ENCODE peak calls at places on chromosomes 7 and 10, in nine cellular contexts. S is suprapubic skin, U is stomach, E is A549, A is tibial nerve, W is transverse colon, M is sigmoid colon, Q is H1, N is ovary. B is an unnamed sample. For H3K4me1, the result is how much of the 10 kb centered on the place peaks cover.

GRCh38 chr10:35386594-35387174 is 50.4 kb downstream of the CCNY start:
- DNase-seq in N (no peak), Q (no peak), M (no peak), E (no peak), S (no peak), U (peak), W (no peak), A (no peak), B (no peak)

GRCh38 chr10:126551197-126551596 is 119.3 kb downstream of the C10orf90 start:
- DNase-seq in U (no peak), S (no peak), E (no peak), A (no peak), M (no peak), W (no peak), N (no peak), Q (no peak), B (peak)

GRCh38 chr10:14084875-14085274 is 245.8 kb downstream of the FRMD4A start:
- DNase-seq in N (no peak), E (no peak), Q (no peak), M (no peak), W (no peak), U (no peak), S (no peak), A (no peak), B (no peak)

GRCh38 chr7:98209166-98209920 is 1.9 kb upstream of the BHLHA15 start:
- DNase-seq in S (no peak), Q (no peak), A (no peak), M (no peak), W (peak), N (no peak), U (no peak), E (no peak), B (no peak)

GRCh38 chr10:92366412-92367021 is 75.5 kb downstream of the MARCHF5 start:
- DNase-seq in S (no peak), N (no peak), U (no peak), A (no peak), Q (no peak), E (no peak), M (no peak), W (no peak), B (no peak)

GRCh38 chr7:155306677-155307470 is 9.2 kb downstream of the INSIG1 start:
- DNase-seq in E (no peak), N (no peak), W (no peak), A (no peak), Q (no peak), U (peak), M (no peak), S (no peak), B (no peak)

GRCh38 chr10:46311501-46311951 is 24.7 kb downstream of the ANTXRL start:
- DNase-seq in W (peak), Q (no peak), N (no peak), U (peak), S (no peak), E (no peak), M (peak), A (no peak), B (no peak)

GRCh38 chr10:78981970-78982281 is 86.8 kb upstream of the ZMIZ1 start:
- DNase-seq in S (no peak), W (no peak), Q (no peak), M (no peak), U (no peak), N (no peak), E (no peak), A (no peak), B (no peak)

GRCh38 chr7:156566812-156567549 is 73.6 kb upstream of the RNF32 start:
- DNase-seq in Q (no peak), S (no peak), U (no peak), E (no peak), W (peak), A (no peak), M (no peak), N (no peak), B (no peak)

GRCh38 chr7:20270867-20271266 is 53.7 kb upstream of the MACC1 start:
- DNase-seq in W (no peak), Q (no peak), S (no peak), N (no peak), M (no peak), E (no peak), U (no peak), A (no peak), B (no peak)

GRCh38 chr7:87934699-87935372 is 785 bp downstream of the ADAM22 start:
- DNase-seq in U (no peak), A (no peak), S (no peak), N (peak), M (no peak), W (peak), E (no peak), Q (peak), B (no peak)

GRCh38 chr10:42422911-42423310 is 215.5 kb downstream of the ZNF33B start:
- DNase-seq in U (no peak), N (no peak), A (no peak), Q (no peak), E (no peak), W (no peak), S (no peak), M (no peak), B (no peak)

GRCh38 chr10:111072232-111072631 is 4.6 kb upstream of the ADRA2A start:
- DNase-seq in U (no peak), W (no peak), E (no peak), Q (no peak), A (no peak), N (no peak), S (no peak), M (no peak), B (no peak)

GRCh38 chr10:3755440-3756359 is 29.3 kb downstream of the KLF6 start:
- DNase-seq in W (no peak), N (no peak), M (no peak), U (no peak), S (no peak), Q (no peak), A (peak), E (no peak), B (no peak)

GRCh38 chr10:80289451-80290287 is at the start of gene MAT1A:
- DNase-seq in U (no peak), M (no peak), E (no peak), Q (no peak), A (no peak), W (peak), S (no peak), N (no peak), B (no peak)

GRCh38 chr10:128463991-128464755 is 337.9 kb upstream of the MKI67 start:
- DNase-seq in U (peak), M (peak), A (peak), E (no peak), S (peak), N (no peak), W (peak), Q (no peak), B (peak)

GRCh38 chr10:71512213-71512745 is 115.6 kb downstream of the CDH23 start:
- DNase-seq in S (no peak), A (no peak), W (no peak), E (no peak), U (no peak), N (no peak), M (no peak), Q (no peak), B (no peak)

GRCh38 chr7:127447326-127447945 is 54.9 kb upstream of the ZNF800 start:
- DNase-seq in N (no peak), U (no peak), M (no peak), S (no peak), E (no peak), Q (peak), W (peak), A (no peak), B (no peak)

GRCh38 chr10:5656737-5657579 is 9.4 kb downstream of the ASB13 start:
- DNase-seq in Q (no peak), N (no peak), W (no peak), M (no peak), E (no peak), U (no peak), S (no peak), A (no peak), B (no peak)

GRCh38 chr10:63375458-63375857 is 90.3 kb downstream of the JMJD1C start:
- DNase-seq in S (no peak), M (no peak), W (no peak), Q (no peak), U (no peak), E (no peak), N (no peak), A (no peak), B (no peak)

GRCh38 chr10:96212911-96213310 is 58.5 kb downstream of the BLNK start:
- DNase-seq in S (no peak), W (no peak), N (no peak), A (no peak), U (no peak), M (no peak), Q (no peak), E (no peak), B (no peak)

GRCh38 chr10:116899626-116900025 is 50.3 kb downstream of the ENO4 start:
- DNase-seq in E (no peak), W (no peak), U (no peak), A (no peak), M (no peak), Q (no peak), N (no peak), S (no peak), B (no peak)

GRCh38 chr10:126391162-126391880 is 3.0 kb upstream of the ADAM12 start:
- DNase-seq in Q (no peak), A (no peak), E (no peak), S (no peak), U (no peak), M (peak), N (no peak), W (no peak), B (peak)

GRCh38 chr7:112566392-112567324 is 85.9 kb downstream of the LSMEM1 start:
- DNase-seq in Q (no peak), N (no peak), A (no peak), E (no peak), W (peak), M (no peak), U (no peak), S (no peak), B (no peak)

DNA sequence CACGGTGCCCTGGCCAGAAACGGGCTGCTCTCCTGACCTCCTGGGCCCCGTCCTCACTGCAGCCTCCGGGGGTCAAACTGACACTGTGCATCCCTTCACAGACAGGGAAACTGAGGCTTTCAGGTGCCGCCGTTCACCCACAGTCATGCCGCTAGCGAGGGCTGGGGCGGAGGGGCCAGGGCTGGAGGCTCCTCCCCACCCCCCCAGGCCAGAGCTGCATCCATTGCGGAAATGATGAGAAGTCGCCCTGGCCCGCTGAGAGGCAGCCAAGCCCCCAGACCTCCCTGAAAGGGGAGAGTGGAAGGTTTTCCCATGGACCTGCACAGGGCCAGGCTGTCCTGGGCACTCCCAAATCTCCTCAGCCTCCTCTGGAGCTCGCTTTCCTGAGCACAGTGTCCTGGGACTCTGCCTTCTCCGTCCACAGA is 16.5 kb upstream of the INPP5A start:
- DNase-seq in Q (no peak), W (peak), A (no peak), N (peak), U (no peak), M (peak), S (peak), E (no peak), B (no peak)
- TF ChIP-seq EP300 in Q (no peak), W (no peak), A (no peak), N (no peak), U (no peak), M (no peak), S (no peak), E (no peak), B (no peak)

DNA sequence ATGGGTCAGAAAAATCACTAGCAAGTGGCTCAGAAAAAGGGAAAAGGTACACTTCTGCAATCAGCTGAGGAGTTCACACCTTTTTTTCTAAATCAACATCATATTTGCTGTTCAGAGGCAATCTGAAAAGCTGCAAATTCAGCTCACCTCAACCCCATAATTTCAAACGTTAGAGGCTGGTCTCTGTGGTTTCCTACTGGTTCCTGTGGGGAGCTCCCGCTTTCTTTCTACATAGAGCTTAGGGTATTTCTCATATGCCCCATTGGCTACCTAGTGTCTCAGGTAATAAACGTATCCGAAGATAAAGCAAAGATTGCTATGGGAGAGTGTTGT is 5.2 kb upstream of the ZNF22 start:
- DNase-seq in S (no peak), A (no peak), M (no peak), N (no peak), U (no peak), Q (no peak), E (no peak), W (no peak), B (peak)
- H3K4me1 ChIP-seq in S (half or more), A (half or more), M (under half), N (half or more), U (half or more), Q (under half), E (under half), W (under half), B (half or more)

GRCh38 chr7:953547-954327 is 743 bp downstream of the ADAP1 start:
- DNase-seq in W (peak), N (peak), A (no peak), E (peak), U (peak), Q (peak), M (peak), S (peak), B (no peak)

GRCh38 chr7:952548-953441 is 1.7 kb downstream of the ADAP1 start:
- DNase-seq in A (no peak), U (no peak), S (peak), Q (no peak), N (peak), M (peak), W (peak), E (no peak), B (no peak)

GRCh38 chr7:951881-952547 is 2.5 kb downstream of the ADAP1 start:
- DNase-seq in Q (no peak), E (no peak), S (peak), A (no peak), U (no peak), M (peak), W (peak), N (peak), B (no peak)

GRCh38 chr7:956031-956430 is 1.6 kb upstream of the ADAP1 start:
- DNase-seq in Q (no peak), W (peak), S (peak), U (no peak), N (peak), M (peak), E (no peak), A (no peak), B (no peak)

GRCh38 chr7:954330-955238 is at the start of gene ADAP1:
- DNase-seq in S (peak), Q (no peak), M (peak), N (peak), A (no peak), W (peak), U (peak), E (peak), B (no peak)
- TF ChIP-seq EP300 in S (no peak), Q (no peak), M (no peak), N (no peak), A (no peak), W (no peak), U (no peak), E (no peak), B (no peak)

GRCh38 chr10:29514306-29514705 is 120.5 kb downstream of the SVIL start:
- DNase-seq in Q (no peak), S (no peak), M (no peak), W (no peak), U (no peak), E (no peak), N (no peak), A (no peak), B (no peak)
- H3K4me1 ChIP-seq in Q (under half), S (under half), M (under half), W (under half), U (under half), E (under half), N (under half), A (under half), B (half or more)

GRCh38 chr7:30390872-30391646 is 87.5 kb downstream of the NOD1 start:
- DNase-seq in S (no peak), U (no peak), E (no peak), A (no peak), Q (no peak), N (no peak), W (no peak), M (no peak), B (no peak)

GRCh38 chr7:30391806-30392205 is 86.8 kb downstream of the NOD1 start:
- DNase-seq in A (no peak), M (no peak), U (no peak), Q (no peak), W (no peak), S (no peak), N (no peak), E (no peak), B (no peak)

GRCh38 chr7:30395676-30396075 is 82.9 kb downstream of the NOD1 start:
- DNase-seq in M (no peak), S (no peak), U (no peak), N (no peak), E (no peak), Q (no peak), A (no peak), W (no peak), B (no peak)

DNA sequence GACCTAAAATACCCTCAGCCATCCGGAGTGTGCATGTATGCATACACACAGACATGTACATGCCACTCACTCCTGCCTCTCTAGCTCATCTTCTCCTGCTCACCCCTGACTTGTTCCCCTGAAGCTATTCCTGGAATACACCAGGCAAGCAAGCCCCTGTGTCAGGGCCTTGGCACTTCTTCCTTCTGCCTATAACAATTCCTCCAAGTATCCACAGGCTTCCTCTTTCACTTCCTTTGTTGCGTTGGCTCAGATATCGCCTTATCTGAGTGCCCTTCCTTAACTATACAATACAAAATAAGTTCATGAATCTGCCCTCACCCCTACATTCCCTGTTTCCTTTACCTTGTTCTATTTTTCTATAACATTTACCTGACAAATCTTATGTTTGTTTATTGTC is 88.8 kb downstream of the NOD1 start:
- DNase-seq in U (no peak), E (no peak), N (no peak), M (no peak), A (no peak), Q (no peak), S (no peak), W (no peak), B (no peak)
- TF ChIP-seq EP300 in U (no peak), E (no peak), N (no peak), M (no peak), A (no peak), Q (no peak), S (no peak), W (no peak), B (no peak)

DNA sequence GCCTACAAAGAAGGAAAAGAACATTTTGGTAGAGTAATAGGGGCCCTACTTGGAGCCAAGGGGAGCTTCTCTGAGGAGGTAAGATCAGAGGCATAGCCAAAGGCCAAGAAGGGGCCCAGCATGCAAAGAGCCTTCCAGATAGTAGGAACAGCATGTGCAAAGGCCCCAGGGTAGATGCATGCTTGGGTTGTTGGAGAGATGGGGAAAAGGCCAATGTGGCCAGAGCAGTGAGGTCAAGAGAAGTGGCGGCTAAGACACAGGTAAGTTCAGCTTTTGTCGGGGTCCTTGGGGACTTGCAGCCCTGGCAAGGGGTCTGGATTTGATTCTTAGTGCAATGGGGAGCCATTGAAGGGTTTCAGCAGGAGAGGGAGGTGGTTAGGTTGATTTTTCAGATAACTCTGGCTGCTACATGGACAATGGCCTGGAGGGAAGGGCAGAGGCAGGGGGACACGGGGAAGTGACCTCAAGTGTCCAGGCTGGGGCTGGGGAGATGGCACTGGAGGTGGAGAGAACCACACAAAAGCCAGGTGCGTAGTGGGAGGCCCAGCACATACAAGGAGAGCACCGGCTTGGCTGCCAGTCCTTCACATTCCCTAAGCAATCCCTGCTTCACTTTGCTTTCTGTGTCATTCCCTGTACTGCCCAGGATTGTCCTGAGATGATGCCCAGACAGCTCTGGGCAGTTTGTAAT is 16.5 kb downstream of the GRID1 start:
- DNase-seq in A (no peak), M (no peak), U (no peak), S (no peak), W (no peak), Q (no peak), N (no peak), E (no peak), B (no peak)
- H3K4me1 ChIP-seq in A (under half), M (under half), U (under half), S (under half), W (under half), Q (under half), N (under half), E (under half), B (under half)

GRCh38 chr10:30014511-30014910 is 44.9 kb downstream of the JCAD start:
- DNase-seq in N (no peak), E (no peak), U (no peak), A (no peak), M (no peak), S (no peak), Q (no peak), W (no peak), B (no peak)

GRCh38 chr10:30019468-30019867 is 39.9 kb downstream of the JCAD start:
- DNase-seq in Q (no peak), W (no peak), S (no peak), M (no peak), E (no peak), U (no peak), N (no peak), A (no peak), B (no peak)

GRCh38 chr10:30017576-30017975 is 41.8 kb downstream of the JCAD start:
- DNase-seq in A (no peak), M (no peak), W (no peak), U (no peak), E (no peak), N (no peak), Q (no peak), S (no peak), B (no peak)

GRCh38 chr10:30018512-30018911 is 40.9 kb downstream of the JCAD start:
- DNase-seq in W (no peak), A (no peak), N (no peak), E (no peak), M (no peak), S (no peak), U (no peak), Q (no peak), B (no peak)

DNA sequence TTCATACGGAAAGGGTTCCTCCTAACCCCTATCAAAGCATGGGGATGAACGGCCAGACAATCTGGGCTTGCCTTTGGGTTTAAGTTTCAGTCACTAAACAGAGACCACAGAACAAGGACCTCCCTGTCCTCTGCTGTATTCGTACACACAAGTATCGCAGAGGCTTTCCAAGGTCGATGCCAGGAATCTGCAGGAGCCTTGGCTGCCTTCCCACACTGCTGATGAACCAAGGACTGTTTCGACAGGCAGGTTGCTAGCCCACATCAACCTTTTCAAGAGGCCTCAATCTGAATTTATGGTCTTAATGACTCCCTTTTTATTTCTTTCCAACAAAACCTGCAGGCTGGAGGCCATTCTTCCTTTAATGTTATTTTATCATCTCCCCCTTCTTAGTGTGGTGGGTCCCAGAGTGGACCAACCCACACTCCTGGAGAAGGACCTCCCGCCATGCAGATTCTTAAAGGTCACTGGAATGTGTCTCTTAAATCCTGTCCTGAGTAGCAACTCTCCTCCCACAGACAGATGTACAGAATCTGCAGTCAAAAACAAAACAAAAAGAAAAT is 45.6 kb downstream of the JCAD start:
- DNase-seq in U (peak), N (peak), E (no peak), A (no peak), S (no peak), Q (no peak), W (no peak), M (peak), B (no peak)
- TF ChIP-seq EP300 in U (no peak), N (no peak), E (no peak), A (no peak), S (no peak), Q (no peak), W (no peak), M (no peak), B (no peak)

B was measured in esophagus muscularis mucosa.